ENCODE peak calls at places on chromosome 13, in nine cellular contexts. H is ascending aorta; I is astrocyte of the spinal cord; M is fibroblast of pulmonary artery; O is PC-9; J is CD8-positive, alpha-beta T cell; U is BJ; P is AG04450; Y is brain microvascular endothelial cell. W is an unnamed sample.

GRCh38 chr13:113815151-113816058 is 48.5 kb downstream of the GAS6 start:
- DNase-seq in M (no peak), I (no peak), H (no peak), U (no peak), O (no peak), P (no peak), J (no peak), Y (no peak), W (no peak)

GRCh38 chr13:75635101-75635620 is 969 bp upstream of the LMO7 start:
- DNase-seq in J (no peak), I (peak; percentile 48), H (no peak), O (no peak), Y (no peak), M (no peak), P (no peak), U (no peak), W (no peak)

GRCh38 chr13:79225487-79226232 is 180.4 kb downstream of the RBM26 start:
- DNase-seq in M (peak; percentile 1), U (no peak), O (no peak), J (no peak), P (no peak), Y (no peak), I (no peak), H (no peak), W (no peak)

GRCh38 chr13:79777504-79777903 is 296.5 kb downstream of the NDFIP2 start:
- DNase-seq in U (no peak), J (no peak), M (no peak), P (no peak), Y (no peak), I (no peak), H (no peak), O (no peak), W (no peak)

GRCh38 chr13:26254583-26255102 is 714 bp downstream of the CDK8 start:
- DNase-seq in J (peak; percentile 17), I (peak; percentile 39), H (peak; percentile 75), U (peak; percentile 1), P (no peak), Y (peak; percentile 10), M (peak; percentile 36), O (peak; percentile 43), W (no peak)

GRCh38 chr13:23621316-23621645 is 51.1 kb downstream of the TNFRSF19 start:
- DNase-seq in Y (peak; percentile 94), O (no peak), H (no peak), J (no peak), U (peak; percentile 57), I (peak; percentile 83), P (peak; percentile 55), M (peak; percentile 61), W (no peak)

GRCh38 chr13:112254061-112254818 is 121.9 kb upstream of the SPACA7 start:
- DNase-seq in H (no peak), Y (no peak), J (no peak), P (no peak), I (no peak), M (no peak), U (no peak), O (no peak), W (no peak)

GRCh38 chr13:30134578-30134977 is 172.8 kb downstream of the KATNAL1 start:
- DNase-seq in Y (no peak), I (no peak), U (no peak), H (no peak), M (no peak), O (no peak), J (no peak), P (no peak), W (no peak)

GRCh38 chr13:111470933-111471332 is 150.5 kb downstream of the TEX29 start:
- DNase-seq in P (no peak), M (no peak), Y (no peak), U (no peak), O (no peak), I (no peak), J (no peak), H (no peak), W (no peak)

GRCh38 chr13:114069376-114070097 is 62.9 kb downstream of the RASA3 start:
- DNase-seq in Y (no peak), J (no peak), M (no peak), I (no peak), U (no peak), H (no peak), O (no peak), P (no peak), W (no peak)

GRCh38 chr13:38180100-38180499 is 169.6 kb upstream of the UFM1 start:
- DNase-seq in Y (peak; percentile 0), U (peak; percentile 15), M (peak; percentile 89), P (no peak), H (no peak), O (peak; percentile 42), J (no peak), I (peak; percentile 15), W (no peak)

GRCh38 chr13:73449258-73449657 is 390.5 kb downstream of the KLF5 start:
- DNase-seq in I (no peak), O (peak; percentile 45), P (no peak), M (peak; percentile 32), U (no peak), H (no peak), Y (no peak), J (no peak), W (no peak)

GRCh38 chr13:113160983-113161382 is 2.5 kb downstream of the PROZ start:
- DNase-seq in U (no peak), P (no peak), I (no peak), O (no peak), J (no peak), M (no peak), H (no peak), Y (no peak), W (no peak)

GRCh38 chr13:101453784-101454201 is 1.3 kb downstream of the ITGBL1 start:
- DNase-seq in P (no peak), O (peak; percentile 94), U (no peak), J (no peak), H (no peak), I (no peak), Y (no peak), M (no peak), W (no peak)

GRCh38 chr13:99199541-99200432 is 867 bp upstream of the UBAC2 start:
- DNase-seq in P (no peak), H (peak; percentile 75), O (no peak), M (peak; percentile 13), J (no peak), U (no peak), Y (no peak), I (peak; percentile 35), W (no peak)
- H3K4me3 ChIP-seq in P (peak overlapping the region; percentile 94), H (peak overlapping the region; percentile 96), O (peak overlapping the region; percentile 99), M (peak overlapping the region; percentile 96), J (peak overlapping the region; percentile 90), U (peak overlapping the region; percentile 97), Y (peak overlapping the region; percentile 94), I (peak overlapping the region; percentile 98), W (peak overlapping the region; percentile 99)

GRCh38 chr13:31199527-31199848 is 287 bp upstream of the B3GLCT start:
- DNase-seq in H (no peak), I (no peak), O (no peak), M (no peak), U (no peak), P (no peak), J (no peak), Y (no peak), W (no peak)

GRCh38 chr13:31198524-31198923 is 1.3 kb upstream of the B3GLCT start:
- DNase-seq in Y (no peak), P (no peak), U (no peak), J (no peak), H (no peak), O (no peak), M (peak; percentile 58), I (no peak), W (no peak)

GRCh38 chr13:31201341-31202024 is 1.7 kb downstream of the B3GLCT start:
- DNase-seq in M (peak; percentile 67), I (no peak), H (no peak), P (no peak), J (no peak), Y (peak; percentile 14), O (no peak), U (no peak), W (no peak)

GRCh38 chr13:31199849-31200635 is at the start of gene B3GLCT:
- DNase-seq in Y (peak; percentile 18), U (no peak), J (peak; percentile 71), P (peak; percentile 21), O (peak; percentile 59), M (peak; percentile 80), H (peak; percentile 88), I (peak; percentile 63), W (peak; percentile 55)

DNA sequence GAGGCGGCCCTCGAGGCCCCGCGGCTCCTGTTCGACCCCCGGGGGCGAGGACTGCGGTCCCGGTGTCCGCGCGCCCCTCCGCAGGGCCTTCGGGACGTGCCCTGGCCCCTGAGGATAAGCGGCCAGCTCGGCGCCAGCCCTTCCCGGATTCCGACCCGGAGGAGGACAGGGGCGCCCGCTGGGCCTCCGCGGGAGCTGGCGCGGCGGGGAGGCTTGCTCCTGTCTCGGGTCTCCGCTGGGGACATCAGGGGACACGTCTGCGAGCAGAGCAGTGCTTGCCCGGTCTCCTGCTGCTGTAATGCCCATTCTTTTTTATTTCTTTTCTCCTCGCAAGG is 828 bp downstream of the B3GLCT start:
- DNase-seq in O (no peak), U (no peak), P (no peak), Y (peak; percentile 7), I (peak; percentile 21), J (peak; percentile 21), M (no peak), H (peak; percentile 74), W (no peak)
- H3K4me3 ChIP-seq in O (peak overlapping the region; percentile 80), U (peak overlapping the region; percentile 72), P (peak overlapping the region; percentile 68), Y (peak overlapping the region; percentile 68), I (peak overlapping the region; percentile 55), J (peak overlapping the region; percentile 81), M (peak overlapping the region; percentile 57), H (peak overlapping the region; percentile 88), W (peak overlapping the region; percentile 96)

DNA sequence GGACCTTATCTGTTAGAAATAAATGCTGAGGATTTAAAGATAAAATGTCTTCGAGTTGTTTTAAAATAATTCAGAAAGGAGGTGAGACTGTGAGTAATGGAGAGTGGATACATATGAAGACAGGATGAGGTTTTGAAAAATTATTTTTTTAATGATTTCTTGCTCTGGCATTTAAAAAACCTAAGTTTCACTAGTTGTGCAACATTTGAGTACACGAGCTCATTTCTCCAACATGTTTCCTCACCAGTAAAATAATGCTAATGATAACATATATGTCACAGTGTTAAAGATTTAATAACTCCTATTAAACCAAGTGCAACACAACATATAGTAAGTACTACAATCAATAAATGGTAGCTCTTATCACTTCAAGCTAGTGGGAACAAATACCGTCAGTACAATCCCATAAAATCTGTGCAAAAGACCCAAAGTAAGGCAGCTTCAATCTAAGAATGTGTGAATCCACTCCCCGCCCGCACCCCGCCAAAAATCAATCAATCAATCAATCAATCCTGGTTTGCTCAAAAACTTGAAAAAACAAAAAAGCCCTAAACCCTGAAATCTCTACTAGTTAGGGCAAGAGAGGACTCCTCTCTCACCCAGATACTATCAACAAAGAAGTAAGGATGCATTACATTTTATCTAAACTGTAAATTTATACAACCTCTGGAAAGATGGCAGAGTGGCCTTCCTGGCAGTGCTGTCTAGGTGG is 1.3 kb downstream of the ALG5 start:
- DNase-seq in J (no peak), Y (no peak), U (no peak), H (no peak), O (no peak), P (no peak), M (no peak), I (no peak), W (no peak)
- H3K4me3 ChIP-seq in J (peak overlapping the region; percentile 88), Y (peak overlapping the region; percentile 96), U (peak overlapping the region; percentile 85), H (peak overlapping the region; percentile 88), O (peak overlapping the region; percentile 98), P (peak overlapping the region; percentile 96), M (peak overlapping the region; percentile 96), I (peak overlapping the region; percentile 97), W (peak overlapping the region; percentile 88)

DNA sequence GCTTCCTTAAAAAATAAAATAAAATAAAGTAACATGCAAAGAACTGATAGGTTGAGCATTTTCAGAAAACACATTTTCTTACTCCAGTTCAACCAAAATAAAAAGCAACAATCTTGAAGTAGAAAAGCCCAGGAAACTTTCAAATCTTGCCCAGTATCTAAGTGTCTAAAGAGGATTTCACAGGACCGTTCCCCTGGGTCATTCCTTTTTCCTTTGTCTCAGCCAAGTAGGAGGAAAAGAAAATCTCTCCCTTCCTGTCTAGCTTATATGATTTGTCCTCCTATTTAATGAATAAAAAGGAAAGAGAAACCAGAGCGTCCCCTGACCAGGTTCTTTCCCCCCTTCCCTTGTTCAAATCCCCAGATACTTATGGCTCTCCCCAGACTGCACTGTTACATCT is 248.0 kb downstream of the KCTD12 start:
- DNase-seq in Y (no peak), M (peak; percentile 10), O (no peak), U (no peak), P (no peak), J (no peak), I (no peak), H (no peak), W (no peak)
- H3K4me3 ChIP-seq in Y (no peak overlapping the region), M (no peak overlapping the region), O (no peak overlapping the region), U (no peak overlapping the region), P (no peak overlapping the region), J (no peak overlapping the region), I (no peak overlapping the region), H (no peak overlapping the region), W (no peak overlapping the region)

W was measured in iPS DF 6.9.